ENCODE peak calls at places on chromosome 11, in nine cellular contexts. N is endothelial cell, R is omental fat pad, I is stomach, H is right lobe of liver, V is WERI-Rb-1, A is mammary epithelial cell, Z is kidney epithelial cell, Y is thoracic aorta. W is an unnamed sample.

GRCh38 chr11:116255234-116255953 is 517.4 kb downstream of the BUD13 start:
- DNase-seq in Z (no peak), I (no peak), H (no peak), R (no peak), N (no peak), Y (no peak), A (no peak), V (no peak), W (no peak)

GRCh38 chr11:67437082-67437821 is at the start of gene PTPRCAP:
- DNase-seq in Z (no peak), I (peak; percentile 41), H (peak; percentile 35), A (no peak), N (no peak), V (no peak), R (no peak), Y (no peak), W (no peak)

GRCh38 chr11:96744697-96745096 is 354.9 kb downstream of the JRKL start:
- DNase-seq in V (no peak), Y (no peak), N (no peak), A (no peak), I (no peak), R (no peak), Z (no peak), H (no peak), W (no peak)

GRCh38 chr11:58914821-58915543 is 24.3 kb upstream of the GLYATL1 start:
- DNase-seq in Z (no peak), A (peak; percentile 58), I (no peak), Y (no peak), R (no peak), H (no peak), V (no peak), N (no peak), W (no peak)

GRCh38 chr11:57778318-57779037 is 16.9 kb downstream of the CTNND1 start:
- DNase-seq in A (peak; percentile 86), Y (peak; percentile 64), H (peak; percentile 92), I (peak; percentile 95), N (peak; percentile 76), V (no peak), R (peak; percentile 42), Z (peak; percentile 95), W (peak; percentile 81)

GRCh38 chr11:19952101-19952605 is 208.1 kb downstream of the DBX1 start:
- DNase-seq in V (no peak), Y (no peak), Z (no peak), H (no peak), A (no peak), R (no peak), I (no peak), N (no peak), W (no peak)

GRCh38 chr11:94831529-94831928 is 63.4 kb downstream of the AMOTL1 start:
- DNase-seq in I (no peak), Z (no peak), H (no peak), Y (no peak), N (no peak), R (no peak), A (no peak), V (no peak), W (no peak)

GRCh38 chr11:76159983-76160661 is 46.2 kb downstream of the WNT11 start:
- DNase-seq in N (no peak), R (no peak), A (no peak), Z (no peak), Y (no peak), V (no peak), I (no peak), H (no peak), W (no peak)

GRCh38 chr11:124586247-124586860 is 16.6 kb downstream of the OR8A1 start:
- DNase-seq in Z (no peak), I (peak; percentile 55), H (peak; percentile 30), V (peak; percentile 36), A (peak; percentile 37), N (peak; percentile 69), R (no peak), Y (no peak), W (peak; percentile 65)

GRCh38 chr11:19982761-19983495 is 177.3 kb downstream of the DBX1 start:
- DNase-seq in V (no peak), R (no peak), H (no peak), Z (no peak), I (no peak), N (no peak), A (no peak), Y (no peak), W (no peak)

GRCh38 chr11:33692013-33692504 is 8.6 kb downstream of the C11orf91 start:
- DNase-seq in R (no peak), I (peak; percentile 71), H (peak; percentile 44), A (peak; percentile 96), Z (peak; percentile 95), Y (no peak), N (no peak), V (no peak), W (no peak)
- TF ChIP-seq CTCF in R (no peak), I (no peak), H (no peak), A (no peak), Z (no peak), Y (no peak), N (no peak), V (no peak), W (no peak)

GRCh38 chr11:38416141-38416540 is 1818.1 kb upstream of the RAG2 start:
- DNase-seq in H (no peak), N (no peak), I (no peak), Y (no peak), R (no peak), V (no peak), Z (no peak), A (no peak), W (no peak)

DNA sequence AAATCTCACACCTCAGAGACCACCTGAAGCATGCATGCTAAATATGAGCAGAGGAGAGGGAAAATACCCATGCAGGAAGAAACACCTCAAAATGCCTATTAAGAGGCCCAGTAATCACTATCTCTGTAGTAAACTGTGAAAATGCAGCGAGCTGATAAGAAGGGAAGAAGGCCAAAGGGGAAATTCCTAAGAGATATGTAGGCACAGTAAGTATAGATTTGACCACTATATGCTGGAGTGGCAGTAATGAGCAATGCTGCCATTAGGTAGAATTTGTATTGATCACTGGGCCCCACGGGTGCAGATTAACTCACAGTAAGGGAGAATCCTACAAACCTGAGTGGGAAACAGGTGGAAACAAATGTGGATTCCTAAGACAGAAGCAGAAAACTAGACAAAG is 1813.1 kb upstream of the RAG2 start:
- DNase-seq in V (no peak), Z (no peak), A (no peak), N (no peak), R (no peak), I (no peak), H (no peak), Y (no peak), W (no peak)
- TF ChIP-seq CTCF in V (peak; percentile 32), Z (peak; percentile 3), A (peak; percentile 11), N (no peak), R (no peak), I (no peak), H (no peak), Y (no peak), W (no peak)

GRCh38 chr11:64880240-64881001 is 2.0 kb upstream of the EHD1 start:
- DNase-seq in A (no peak), Y (no peak), H (no peak), I (no peak), R (no peak), N (no peak), V (no peak), Z (no peak), W (no peak)

GRCh38 chr11:64879226-64879900 is 942 bp upstream of the EHD1 start:
- DNase-seq in H (no peak), R (no peak), Z (no peak), N (no peak), V (no peak), A (no peak), I (no peak), Y (no peak), W (no peak)

GRCh38 chr11:64877390-64878222 is 815 bp downstream of the EHD1 start:
- DNase-seq in Z (no peak), A (no peak), V (no peak), I (no peak), R (no peak), Y (no peak), N (no peak), H (no peak), W (no peak)

GRCh38 chr11:64878223-64878493 is 263 bp downstream of the EHD1 start:
- DNase-seq in R (no peak), Z (no peak), A (no peak), I (no peak), Y (no peak), V (no peak), H (no peak), N (no peak), W (no peak)

GRCh38 chr11:64878494-64879225 is at the start of gene EHD1:
- DNase-seq in R (peak; percentile 98), Y (peak; percentile 95), A (peak; percentile 96), Z (peak; percentile 70), V (peak; percentile 99), H (peak; percentile 99), I (peak; percentile 99), N (peak; percentile 100), W (peak; percentile 98)
- TF ChIP-seq CTCF in R (no peak), Y (peak; percentile 17), A (peak; percentile 18), Z (peak; percentile 63), V (peak; percentile 79), H (peak; percentile 40), I (peak; percentile 62), N (peak; percentile 32), W (peak; percentile 34)

GRCh38 chr11:69640995-69641581 is at the start of gene CCND1:
- DNase-seq in H (peak; percentile 81), I (peak; percentile 75), R (no peak), N (peak; percentile 74), A (peak; percentile 85), Y (peak; percentile 34), V (peak; percentile 53), Z (peak; percentile 67), W (no peak)

GRCh38 chr11:69641681-69642548 is 959 bp downstream of the CCND1 start:
- DNase-seq in Z (no peak), I (no peak), H (peak; percentile 30), Y (no peak), A (no peak), N (no peak), V (no peak), R (no peak), W (no peak)

GRCh38 chr11:69639843-69640242 is 1.1 kb upstream of the CCND1 start:
- DNase-seq in Z (no peak), H (no peak), I (no peak), V (no peak), A (no peak), N (no peak), Y (no peak), R (no peak), W (no peak)

GRCh38 chr11:69638941-69639681 is 1.8 kb upstream of the CCND1 start:
- DNase-seq in R (peak; percentile 73), H (peak; percentile 93), N (peak; percentile 91), Y (peak; percentile 76), Z (peak; percentile 71), V (peak; percentile 90), A (peak; percentile 95), I (peak; percentile 91), W (peak; percentile 94)

DNA sequence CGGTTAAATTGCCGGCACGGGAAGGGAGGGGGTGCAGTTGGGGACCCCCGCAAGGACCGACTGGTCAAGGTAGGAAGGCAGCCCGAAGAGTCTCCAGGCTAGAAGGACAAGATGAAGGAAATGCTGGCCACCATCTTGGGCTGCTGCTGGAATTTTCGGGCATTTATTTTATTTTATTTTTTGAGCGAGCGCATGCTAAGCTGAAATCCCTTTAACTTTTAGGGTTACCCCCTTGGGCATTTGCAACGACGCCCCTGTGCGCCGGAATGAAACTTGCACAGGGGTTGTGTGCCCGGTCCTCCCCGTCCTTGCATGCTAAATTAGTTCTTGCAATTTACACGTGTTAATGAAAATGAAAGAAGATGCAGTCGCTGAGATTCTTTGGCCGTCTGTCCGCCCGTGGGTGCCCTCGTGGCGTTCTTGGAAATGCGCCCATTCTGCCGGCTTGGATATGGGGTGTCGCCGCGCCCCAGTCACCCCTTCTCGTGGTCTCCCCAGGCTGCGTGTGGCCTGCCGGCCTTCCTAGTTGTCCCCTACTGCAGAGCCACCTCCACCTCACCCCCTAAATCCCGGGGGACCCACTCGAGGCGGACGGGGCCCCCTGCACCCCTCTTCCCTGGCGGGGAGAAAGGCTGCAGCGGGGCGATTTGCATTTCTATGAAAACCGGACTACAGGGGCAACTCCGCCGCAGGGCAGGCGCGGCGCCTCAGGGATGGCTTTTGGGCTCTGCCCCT is 529 bp upstream of the CCND1 start:
- DNase-seq in N (no peak), I (peak; percentile 57), A (peak; percentile 52), R (no peak), Y (no peak), V (no peak), Z (no peak), H (peak; percentile 55), W (peak; percentile 57)
- TF ChIP-seq CTCF in N (no peak), I (no peak), A (no peak), R (no peak), Y (no peak), V (no peak), Z (no peak), H (no peak), W (no peak)

W was measured in mesothelial cell of epicardium.